ENCODE peak calls at places on chromosome 7, in six cellular contexts. C is CD4-positive, alpha-beta T cell; Z is stimulated activated naive CD8-positive, alpha-beta T cell treated with anti-CD3 and anti-CD28 coated beads, Interleukin-15, Interleukin-2, amounts not matched to agents 100 U/mL and 50 U/mL, for 24 hours; Y is sciatic nerve; F is Right ventricle myocardium superior; V is pancreas. R is an unnamed sample.

GRCh38 chr7:143329471-143330170 is 13.7 kb downstream of the CLCN1 start:
- ATAC-seq in V (no peak), F (no peak), Z (no peak), Y (no peak), C (no peak), R (no peak)

GRCh38 chr7:106456339-106456738 is 171.6 kb upstream of the NAMPT start:
- ATAC-seq in Z (no peak), C (no peak), V (peak; percentile 51), F (no peak), Y (no peak), R (no peak)

GRCh38 chr7:1593091-1593866 is 23.4 kb upstream of the PSMG3 start:
- ATAC-seq in Z (no peak), Y (no peak), F (no peak), C (no peak), V (peak; percentile 47), R (no peak)

GRCh38 chr7:40483630-40484029 is 348.8 kb downstream of the SUGCT start:
- ATAC-seq in C (no peak), Z (no peak), V (no peak), F (no peak), Y (no peak), R (no peak)

GRCh38 chr7:44536090-44536489 is 5.0 kb downstream of the NPC1L1 start:
- ATAC-seq in Z (no peak), C (no peak), V (no peak), Y (no peak), F (no peak), R (no peak)

GRCh38 chr7:96331233-96331632 is 9.3 kb upstream of the SLC25A13 start:
- ATAC-seq in Z (no peak), C (no peak), V (no peak), F (no peak), Y (no peak), R (no peak)

GRCh38 chr7:18087031-18087686 is 59.5 kb upstream of the PRPS1L1 start:
- ATAC-seq in Z (no peak), C (no peak), F (peak; percentile 26), V (peak; percentile 35), Y (peak; percentile 52), R (no peak)

GRCh38 chr7:119472398-119473038 is 800.5 kb upstream of the KCND2 start:
- ATAC-seq in C (no peak), Z (no peak), F (no peak), Y (no peak), V (peak; percentile 100), R (no peak)

GRCh38 chr7:82678259-82678658 is 234.7 kb upstream of the CACNA2D1 start:
- ATAC-seq in Y (no peak), V (no peak), C (no peak), F (no peak), Z (no peak), R (no peak)

GRCh38 chr7:42085531-42085930 is 151.5 kb downstream of the GLI3 start:
- ATAC-seq in Y (peak; percentile 52), V (no peak), C (no peak), F (no peak), Z (no peak), R (no peak)

GRCh38 chr7:157945401-157945800 is 608.6 kb downstream of the DNAJB6 start:
- ATAC-seq in Z (no peak), C (no peak), F (no peak), Y (no peak), V (no peak), R (no peak)

GRCh38 chr7:28654111-28654510 is 241.8 kb downstream of the CREB5 start:
- ATAC-seq in V (no peak), Z (no peak), Y (no peak), F (no peak), C (no peak), R (no peak)

GRCh38 chr7:149074116-149074885 is 16.2 kb downstream of the ZNF786 start:
- ATAC-seq in V (no peak), Y (no peak), Z (no peak), C (no peak), F (no peak), R (no peak)

GRCh38 chr7:140263277-140263676 is 86.5 kb upstream of the KDM7A start:
- ATAC-seq in F (no peak), Y (no peak), Z (peak; percentile 60), C (peak; percentile 91), V (no peak), R (peak; percentile 85)

GRCh38 chr7:17552373-17552772 is 253.9 kb downstream of the AHR start:
- ATAC-seq in V (no peak), Z (no peak), Y (no peak), F (no peak), C (no peak), R (no peak)

GRCh38 chr7:111173990-111174389 is 83.1 kb downstream of the LRRN3 start:
- ATAC-seq in V (no peak), F (no peak), Z (no peak), Y (no peak), C (no peak), R (no peak)

GRCh38 chr7:30931161-30931926 is 19.7 kb downstream of the AQP1 start:
- ATAC-seq in C (no peak), F (peak; percentile 56), Z (no peak), V (peak; percentile 78), Y (peak; percentile 56), R (no peak)

GRCh38 chr7:17532861-17533404 is 234.5 kb downstream of the AHR start:
- ATAC-seq in F (no peak), C (no peak), Y (no peak), Z (no peak), V (peak; percentile 54), R (no peak)

GRCh38 chr7:130758429-130759056 is 24.5 kb upstream of the KLF14 start:
- ATAC-seq in V (peak; percentile 69), F (no peak), Y (peak; percentile 76), Z (no peak), C (peak; percentile 48), R (no peak)

GRCh38 chr7:33769930-33770329 is 135.4 kb upstream of the BMPER start:
- ATAC-seq in Z (no peak), Y (no peak), F (no peak), C (no peak), V (no peak), R (no peak)

GRCh38 chr7:37405603-37406122 is 43.0 kb downstream of the ELMO1 start:
- ATAC-seq in F (peak; percentile 85), V (peak; percentile 28), Y (peak; percentile 84), Z (no peak), C (no peak), R (no peak)

GRCh38 chr7:108308913-108309312 is 147.3 kb downstream of the NRCAM start:
- ATAC-seq in Z (peak; percentile 38), V (peak; percentile 37), C (no peak), Y (peak; percentile 56), F (no peak), R (peak; percentile 24)

GRCh38 chr7:74097937-74098614 is 14.5 kb downstream of the LIMK1 start:
- ATAC-seq in F (no peak), Z (no peak), Y (no peak), V (peak; percentile 20), C (no peak), R (no peak)

GRCh38 chr7:140059288-140060242 is 3.2 kb downstream of the PARP12 start:
- ATAC-seq in V (peak; percentile 61), Z (peak; percentile 8), C (peak; percentile 12), Y (no peak), F (peak; percentile 46), R (peak; percentile 25)

GRCh38 chr7:50351267-50351666 is 46.8 kb downstream of the IKZF1 start:
- ATAC-seq in V (no peak), F (no peak), Z (no peak), C (peak; percentile 6), Y (no peak), R (no peak)

GRCh38 chr7:50812847-50813475 is 30.3 kb upstream of the GRB10 start:
- ATAC-seq in V (peak; percentile 98), Y (peak; percentile 88), C (no peak), F (peak; percentile 96), Z (no peak), R (no peak)

GRCh38 chr7:95723583-95724180 is 48.7 kb upstream of the DYNC1I1 start:
- ATAC-seq in F (peak; percentile 90), Y (peak; percentile 57), V (peak; percentile 93), Z (no peak), C (no peak), R (no peak)

GRCh38 chr7:156473476-156474240 is 166.9 kb upstream of the RNF32 start:
- ATAC-seq in V (peak; percentile 77), Y (no peak), F (no peak), C (no peak), Z (no peak), R (no peak)

GRCh38 chr7:28550580-28551205 is 138.4 kb downstream of the CREB5 start:
- ATAC-seq in V (no peak), Y (no peak), Z (no peak), C (no peak), F (no peak), R (no peak)

GRCh38 chr7:6705959-6706665 is 635 bp downstream of the ZNF12 start:
- ATAC-seq in Z (peak; percentile 38), C (peak; percentile 30), F (peak; percentile 11), V (peak; percentile 56), Y (no peak), R (peak; percentile 20)

GRCh38 chr7:18020138-18020715 is 7.4 kb downstream of the PRPS1L1 start:
- ATAC-seq in F (peak; percentile 63), C (no peak), Z (no peak), V (no peak), Y (no peak), R (no peak)

GRCh38 chr7:159158888-159159405 is 14.3 kb upstream of the VIPR2 start:
- ATAC-seq in V (no peak), Z (no peak), Y (no peak), F (no peak), C (no peak), R (no peak)

GRCh38 chr7:34488766-34489165 is 169.3 kb upstream of the NPSR1 start:
- ATAC-seq in Y (no peak), F (no peak), Z (no peak), C (no peak), V (no peak), R (no peak)

GRCh38 chr7:108063520-108063933 is 60.6 kb upstream of the LAMB1 start:
- ATAC-seq in Z (no peak), V (peak; percentile 92), C (no peak), Y (no peak), F (no peak), R (no peak)

GRCh38 chr7:2701406-2701805 is 13.4 kb downstream of the AMZ1 start:
- ATAC-seq in Y (peak; percentile 8), F (peak; percentile 30), V (peak; percentile 5), C (no peak), Z (no peak), R (no peak)

GRCh38 chr7:450741-451140 is 68.9 kb downstream of the PDGFA start:
- ATAC-seq in F (no peak), Y (no peak), C (no peak), V (no peak), Z (no peak), R (no peak)

GRCh38 chr7:1883031-1883761 is 213.1 kb downstream of the ELFN1 start:
- ATAC-seq in Y (no peak), V (no peak), C (no peak), F (no peak), Z (no peak), R (no peak)

GRCh38 chr7:151696738-151697514 is 177.2 kb upstream of the RHEB start:
- ATAC-seq in F (peak; percentile 2), Z (no peak), V (peak; percentile 65), C (no peak), Y (no peak), R (no peak)

GRCh38 chr7:112874909-112875308 is 84.7 kb upstream of the TMEM168 start:
- ATAC-seq in C (no peak), Z (no peak), V (no peak), Y (no peak), F (no peak), R (no peak)